ENCODE peak calls at places on chromosomes 5 and 9, in nine cellular contexts. T, G, I, R, J, Z, P, K and H are unnamed samples.

GRCh38 chr5:172891716-172892421 is 57.8 kb downstream of the ERGIC1 start:
- DNase-seq in I (no peak), G (no peak), K (no peak), J (no peak), T (peak), Z (no peak), P (peak), R (no peak), H (no peak)

GRCh38 chr5:43685271-43685950 is 82.4 kb downstream of the NNT start:
- DNase-seq in G (no peak), T (no peak), I (no peak), Z (no peak), R (no peak), P (no peak), J (no peak), K (no peak), H (no peak)

GRCh38 chr9:118609355-118610044 is 759.7 kb downstream of the BRINP1 start:
- DNase-seq in K (no peak), J (no peak), P (no peak), I (peak), Z (no peak), T (peak), G (no peak), R (peak), H (no peak)

GRCh38 chr5:5063533-5063953 is 76.6 kb upstream of the ADAMTS16 start:
- DNase-seq in P (no peak), Z (no peak), J (no peak), I (no peak), K (peak), T (no peak), R (peak), G (no peak), H (no peak)

GRCh38 chr9:74760031-74760700 is 127.6 kb downstream of the TRPM6 start:
- DNase-seq in G (no peak), J (peak), R (no peak), I (peak), P (no peak), T (peak), K (no peak), Z (no peak), H (no peak)

GRCh38 chr9:71490810-71491209 is 277.5 kb downstream of the CEMIP2 start:
- DNase-seq in Z (no peak), T (no peak), K (no peak), P (no peak), R (peak), J (peak), I (no peak), G (no peak), H (no peak)

GRCh38 chr5:108670591-108671335 is 76.9 kb upstream of the FER start:
- DNase-seq in I (no peak), J (no peak), T (peak), K (no peak), P (no peak), R (no peak), G (no peak), Z (no peak), H (no peak)

GRCh38 chr5:134490255-134490924 is 35.1 kb upstream of the JADE2 start:
- DNase-seq in J (no peak), K (peak), Z (no peak), T (no peak), G (no peak), P (no peak), R (no peak), I (no peak), H (no peak)

GRCh38 chr9:16203735-16204573 is 651.1 kb downstream of the CCDC171 start:
- DNase-seq in P (no peak), R (no peak), T (no peak), J (no peak), G (no peak), K (no peak), Z (no peak), I (no peak), H (no peak)

GRCh38 chr9:123269316-123269715 is 930 bp upstream of the STRBP start:
- DNase-seq in P (no peak), K (peak), I (no peak), G (no peak), J (no peak), R (no peak), T (no peak), Z (no peak), H (no peak)

GRCh38 chr9:134730011-134730760 is 88.6 kb downstream of the COL5A1 start:
- DNase-seq in T (peak), R (no peak), G (no peak), K (no peak), J (no peak), Z (no peak), I (no peak), P (peak), H (no peak)

GRCh38 chr5:153551537-153552079 is 61.1 kb downstream of the GRIA1 start:
- DNase-seq in J (peak), Z (no peak), G (no peak), I (peak), R (peak), K (no peak), T (peak), P (no peak), H (no peak)

GRCh38 chr5:37054391-37054790 is 177.8 kb downstream of the NIPBL start:
- DNase-seq in Z (no peak), J (no peak), K (no peak), I (no peak), P (no peak), G (no peak), R (no peak), T (no peak), H (no peak)

GRCh38 chr9:124122321-124122720 is 110.8 kb downstream of the LHX2 start:
- DNase-seq in P (no peak), G (no peak), K (no peak), Z (no peak), T (no peak), I (no peak), J (no peak), R (no peak), H (no peak)

GRCh38 chr9:128249914-128250838 is 25.6 kb downstream of the GOLGA2 start:
- DNase-seq in T (peak), J (peak), K (peak), I (no peak), Z (peak), G (peak), P (peak), R (peak), H (peak)

GRCh38 chr9:14393382-14393781 is 79.4 kb upstream of the NFIB start:
- DNase-seq in J (no peak), R (no peak), G (no peak), K (no peak), T (no peak), P (no peak), Z (no peak), I (no peak), H (no peak)

GRCh38 chr5:39186289-39186688 is 33.1 kb downstream of the FYB1 start:
- DNase-seq in K (no peak), J (no peak), P (no peak), R (no peak), G (no peak), Z (no peak), T (no peak), I (no peak), H (no peak)

GRCh38 chr9:116233160-116233530 is 79.6 kb downstream of the PAPPA start:
- DNase-seq in I (no peak), R (no peak), P (no peak), Z (no peak), K (no peak), J (no peak), T (no peak), G (no peak), H (no peak)

GRCh38 chr5:113330533-113331200 is 104.1 kb downstream of the TSSK1B start:
- DNase-seq in Z (no peak), I (no peak), P (peak), K (no peak), R (peak), G (peak), J (peak), T (peak), H (no peak)
- TF ChIP-seq CTCF in Z (peak), I (peak), P (peak), K (no peak), R (peak), G (no peak), J (peak), T (peak), H (peak)

GRCh38 chr9:129876815-129877214 is 41.6 kb downstream of the USP20 start:
- DNase-seq in P (no peak), Z (no peak), J (no peak), I (no peak), G (no peak), T (no peak), R (no peak), K (no peak), H (no peak)

GRCh38 chr9:129874261-129875101 is 39.2 kb downstream of the USP20 start:
- DNase-seq in R (no peak), P (no peak), T (no peak), I (no peak), K (no peak), J (no peak), G (no peak), Z (no peak), H (no peak)

GRCh38 chr9:129875687-129876395 is 40.6 kb downstream of the USP20 start:
- DNase-seq in P (no peak), G (no peak), R (no peak), Z (no peak), I (no peak), K (no peak), J (no peak), T (no peak), H (no peak)

GRCh38 chr9:129873563-129873962 is 38.3 kb downstream of the USP20 start:
- DNase-seq in R (no peak), Z (no peak), K (no peak), P (no peak), I (no peak), T (no peak), J (no peak), G (no peak), H (no peak)

GRCh38 chr9:129875181-129875611 is 39.9 kb downstream of the USP20 start:
- DNase-seq in Z (no peak), T (no peak), J (no peak), G (no peak), R (no peak), K (peak), I (no peak), P (no peak), H (no peak)
- TF ChIP-seq CTCF in Z (no peak), T (peak), J (no peak), G (no peak), R (no peak), K (peak), I (no peak), P (no peak), H (peak)

GRCh38 chr5:142091922-142092321 is 16.7 kb upstream of the NDFIP1 start:
- DNase-seq in J (no peak), Z (no peak), G (no peak), K (no peak), R (no peak), T (no peak), I (no peak), P (no peak), H (no peak)
- TF ChIP-seq CTCF in J (no peak), Z (no peak), G (no peak), K (no peak), R (no peak), T (no peak), I (no peak), P (no peak), H (no peak)

GRCh38 chr5:82861705-82862104 is 215.5 kb downstream of the TMEM167A start:
- DNase-seq in P (no peak), Z (no peak), R (no peak), K (no peak), J (no peak), T (peak), G (peak), I (no peak), H (no peak)

GRCh38 chr5:82863260-82863659 is 213.9 kb downstream of the TMEM167A start:
- DNase-seq in G (no peak), R (no peak), Z (no peak), T (peak), P (no peak), I (no peak), J (no peak), K (no peak), H (no peak)

GRCh38 chr5:82865625-82866024 is 211.6 kb downstream of the TMEM167A start:
- DNase-seq in I (no peak), T (no peak), K (no peak), J (no peak), R (no peak), Z (no peak), G (no peak), P (no peak), H (no peak)

GRCh38 chr5:82859439-82860140 is 217.6 kb downstream of the TMEM167A start:
- DNase-seq in T (peak), R (no peak), Z (no peak), P (no peak), I (no peak), G (no peak), J (no peak), K (peak), H (no peak)

DNA sequence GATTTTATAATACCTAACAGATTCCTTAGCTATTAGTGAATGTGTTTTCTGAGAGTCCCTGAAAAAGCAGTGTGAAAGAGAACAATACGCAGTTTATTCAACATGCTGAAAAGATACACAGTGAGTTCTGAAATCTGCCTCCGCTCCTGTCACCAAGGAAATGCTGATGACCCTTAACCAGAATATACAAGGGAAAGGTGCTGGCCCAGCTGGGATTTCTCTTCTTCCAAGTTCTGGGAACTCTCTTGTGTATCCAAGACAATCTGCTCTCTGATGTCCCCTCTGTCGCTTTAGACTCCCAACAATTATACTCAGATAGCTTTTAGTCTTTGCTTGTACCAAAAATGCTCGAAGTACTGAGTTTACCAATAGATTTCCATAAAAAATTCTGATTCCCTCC is 214.9 kb downstream of the TMEM167A start:
- DNase-seq in R (no peak), J (no peak), P (no peak), T (no peak), G (no peak), K (no peak), I (no peak), Z (no peak), H (no peak)
- TF ChIP-seq CTCF in R (no peak), J (no peak), P (no peak), T (no peak), G (no peak), K (no peak), I (no peak), Z (no peak), H (no peak)